ENCODE peak calls at places on chromosomes 7 and 10, in four cellular contexts. G, X, M and H are unnamed samples.

GRCh38 chr7:23136216-23136615 is 30.6 kb downstream of the KLHL7 start:
- DNase-seq in G (no peak), X (no peak), M (no peak), H (peak; percentile 19)

GRCh38 chr10:123926401-123927264 is 35.0 kb upstream of the CPXM2 start:
- DNase-seq in G (no peak), X (no peak), M (no peak), H (peak; percentile 58)

GRCh38 chr10:24360286-24361127 is 151.6 kb downstream of the KIAA1217 start:
- DNase-seq in G (peak; percentile 35), X (no peak), M (no peak), H (peak; percentile 83)

GRCh38 chr7:134016223-134016941 is 110.8 kb upstream of the LRGUK start:
- DNase-seq in G (no peak), X (no peak), M (no peak), H (peak; percentile 51)

GRCh38 chr7:27198138-27198841 is 1.6 kb downstream of the HOXA13 start:
- DNase-seq in G (no peak), X (no peak), M (no peak), H (no peak)

GRCh38 chr7:75565129-75565528 is 73.0 kb downstream of the SPDYE5 start:
- DNase-seq in G (peak; percentile 47), X (no peak), M (peak; percentile 78), H (peak; percentile 87)

GRCh38 chr7:120583835-120584586 is 273.9 kb downstream of the TSPAN12 start:
- DNase-seq in G (no peak), X (no peak), M (peak; percentile 68), H (peak; percentile 88)

GRCh38 chr7:47739301-47739870 is 157.5 kb upstream of the TNS3 start:
- DNase-seq in G (no peak), X (no peak), M (no peak), H (no peak)

GRCh38 chr7:98559958-98560357 is 57.1 kb upstream of the NPTX2 start:
- DNase-seq in G (no peak), X (no peak), M (no peak), H (no peak)

GRCh38 chr7:150685219-150686029 is at the start of gene GIMAP2:
- DNase-seq in G (no peak), X (peak; percentile 37), M (no peak), H (no peak)

GRCh38 chr7:6558837-6559236 is 7.6 kb upstream of the GRID2IP start:
- DNase-seq in G (no peak), X (peak; percentile 59), M (no peak), H (peak; percentile 32)

GRCh38 chr7:44281811-44282600 is 43.4 kb downstream of the CAMK2B start:
- DNase-seq in G (peak; percentile 8), X (no peak), M (no peak), H (no peak)

GRCh38 chr7:65798111-65799075 is 74.5 kb upstream of the VKORC1L1 start:
- DNase-seq in G (no peak), X (peak; percentile 5), M (peak; percentile 22), H (peak; percentile 33)

GRCh38 chr10:90587081-90587491 is 270.8 kb downstream of the HTR7 start:
- DNase-seq in G (no peak), X (no peak), M (no peak), H (peak; percentile 85)

GRCh38 chr7:43463401-43463980 is 119.4 kb upstream of the STK17A start:
- DNase-seq in G (no peak), X (no peak), M (no peak), H (no peak)

GRCh38 chr7:158664406-158664805 is 40.2 kb downstream of the NCAPG2 start:
- DNase-seq in G (no peak), X (no peak), M (no peak), H (no peak)

GRCh38 chr7:92763636-92764423 is 72.5 kb downstream of the CDK6 start:
- DNase-seq in G (no peak), X (no peak), M (peak; percentile 79), H (peak; percentile 44)

GRCh38 chr10:73168486-73168844 is 546 bp downstream of the FAM149B1 start:
- DNase-seq in G (no peak), X (no peak), M (no peak), H (peak; percentile 46)

GRCh38 chr10:73169320-73169719 is 1.4 kb downstream of the FAM149B1 start:
- DNase-seq in G (no peak), X (no peak), M (no peak), H (no peak)

GRCh38 chr10:73166972-73167371 is 836 bp downstream of the ECD start:
- DNase-seq in G (no peak), X (no peak), M (no peak), H (no peak)

GRCh38 chr10:73163096-73163495 is 4.7 kb downstream of the ECD start:
- DNase-seq in G (no peak), X (no peak), M (no peak), H (peak; percentile 18)

GRCh38 chr10:73167557-73168485 is at the start of the genes ECD and FAM149B1:
- DNase-seq in G (peak; percentile 94), X (peak; percentile 78), M (peak; percentile 51), H (peak; percentile 93)
- TF ChIP-seq CTCF in G (peak; percentile 21), X (no peak), M (peak; percentile 7), H (no peak)

GRCh38 chr10:8768854-8769253 is 714.4 kb downstream of the GATA3 start:
- DNase-seq in G (no peak), X (no peak), M (no peak), H (no peak)
- H3K4me3 ChIP-seq in G (no peak overlapping the region), X (no peak overlapping the region), M (no peak overlapping the region), H (no peak overlapping the region)

DNA sequence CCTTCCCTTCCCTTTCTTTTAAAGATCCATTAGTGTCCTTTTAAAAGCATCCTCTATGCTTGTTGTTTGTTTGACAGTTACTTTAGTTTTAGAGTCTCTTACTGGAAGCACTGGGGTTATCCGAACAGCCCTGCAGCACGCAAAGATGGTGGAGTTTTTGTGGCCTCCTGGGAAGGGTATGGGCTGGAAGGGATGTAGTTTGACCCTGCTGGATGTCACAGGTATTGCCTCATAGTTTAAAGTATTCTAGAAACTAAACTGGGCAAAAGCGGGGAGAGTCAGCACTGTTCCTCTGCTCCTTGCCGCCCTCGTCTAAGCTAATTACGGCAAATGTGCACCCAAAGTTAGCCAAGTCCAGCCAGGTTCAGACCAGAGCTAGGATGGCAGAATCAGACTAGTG is 35.8 kb upstream of the GNAI1 start:
- DNase-seq in G (no peak), X (no peak), M (no peak), H (no peak)
- TF ChIP-seq CTCF in G (no peak), X (no peak), M (peak; percentile 44), H (peak; percentile 38)

DNA sequence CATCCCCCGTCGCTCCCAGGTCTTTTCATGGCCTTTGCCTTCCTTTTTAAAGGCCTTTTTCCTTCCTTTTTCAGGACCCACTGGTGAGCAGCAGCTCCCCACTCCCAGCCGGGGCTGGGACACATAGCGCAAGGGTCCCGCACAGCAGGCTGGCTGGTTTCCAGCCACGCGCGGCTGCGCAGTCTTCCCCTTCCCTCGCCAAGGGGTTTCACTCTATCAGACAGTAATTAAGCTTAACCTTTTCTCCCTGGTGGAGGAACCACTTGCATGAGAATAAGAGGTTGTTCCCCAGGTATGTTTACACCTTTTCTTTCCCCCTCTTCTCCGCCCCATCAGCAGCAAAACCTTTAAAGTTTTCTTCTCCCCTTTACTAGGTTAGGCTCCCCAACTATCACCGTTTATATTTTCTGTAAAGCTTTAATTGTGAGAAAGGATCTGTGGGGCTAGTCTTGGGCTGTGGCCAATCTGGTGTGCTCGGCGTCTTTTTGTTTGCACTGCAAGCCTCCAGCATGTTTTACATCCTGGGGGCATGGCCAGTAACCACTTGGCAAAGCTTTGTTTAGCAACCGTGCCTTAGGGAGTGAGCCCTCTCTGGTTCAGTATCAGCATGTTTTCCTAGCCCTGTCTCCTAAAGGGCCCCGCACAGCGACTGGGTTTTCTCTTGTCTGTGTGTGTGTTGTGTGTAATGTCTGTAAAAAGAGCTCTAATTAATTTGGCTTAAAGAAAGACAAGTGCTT is 219.6 kb downstream of the PHF14 start:
- DNase-seq in G (no peak), X (no peak), M (no peak), H (peak; percentile 51)
- H3K4me3 ChIP-seq in G (no peak overlapping the region), X (no peak overlapping the region), M (peak overlapping the region; percentile 25), H (peak overlapping the region; percentile 45)

GRCh38 chr10:104777086-104777799 is 136.2 kb downstream of the SORCS3 start:
- DNase-seq in G (no peak), X (no peak), M (no peak), H (no peak)
- TF ChIP-seq CTCF in G (no peak), X (no peak), M (peak; percentile 60), H (no peak)